ENCODE peak calls at places on chromosomes 6 and 20, in seven cellular contexts. A is nephron progenitor cell, B is pancreas, I is GM12865, Y is psoas muscle, O is mesothelial cell of epicardium, M is lung. T is an unnamed sample.

GRCh38 chr6:89492025-89492640 is 59.2 kb downstream of the ANKRD6 start:
- DNase-seq in A (no peak), B (no peak), I (no peak), Y (no peak), O (no peak), M (no peak), T (no peak)

GRCh38 chr6:67663105-67663895 is 971.8 kb upstream of the ADGRB3 start:
- DNase-seq in A (no peak), B (no peak), I (no peak), Y (no peak), O (no peak), M (no peak), T (no peak)

GRCh38 chr20:19802492-19803158 is 44.6 kb downstream of the RIN2 start:
- DNase-seq in A (no peak), B (no peak), I (no peak), Y (no peak), O (no peak), M (no peak), T (no peak)

GRCh38 chr6:13787146-13787545 is 27.2 kb downstream of the MCUR1 start:
- DNase-seq in A (no peak), B (no peak), I (no peak), Y (no peak), O (no peak), M (no peak), T (peak)

GRCh38 chr20:57448764-57449354 is 57.7 kb downstream of the RBM38 start:
- DNase-seq in A (no peak), B (no peak), I (no peak), Y (no peak), O (no peak), M (no peak), T (no peak)

GRCh38 chr6:108355890-108356289 is 61.0 kb downstream of the AFG1L start:
- DNase-seq in A (no peak), B (no peak), I (no peak), Y (no peak), O (no peak), M (no peak), T (no peak)

GRCh38 chr6:39301606-39302005 is 12.6 kb downstream of the KCNK17 start:
- DNase-seq in A (peak), B (no peak), I (peak), Y (no peak), O (no peak), M (no peak), T (peak)

GRCh38 chr6:140393665-140394064 is 1019.2 kb upstream of the CITED2 start:
- DNase-seq in A (no peak), B (no peak), I (no peak), Y (no peak), O (no peak), M (no peak), T (no peak)

GRCh38 chr6:28060381-28060780 is 20.0 kb upstream of the ZNF165 start:
- DNase-seq in A (no peak), B (no peak), I (no peak), Y (no peak), O (no peak), M (no peak), T (no peak)

GRCh38 chr6:63724721-63725120 is 89.1 kb downstream of the PHF3 start:
- DNase-seq in A (no peak), B (no peak), I (no peak), Y (no peak), O (no peak), M (no peak), T (no peak)

GRCh38 chr6:97885844-97886243 is 602.8 kb upstream of the MMS22L start:
- DNase-seq in A (peak), B (no peak), I (no peak), Y (no peak), O (no peak), M (no peak), T (no peak)

GRCh38 chr6:97885230-97885772 is 602.3 kb upstream of the MMS22L start:
- DNase-seq in A (no peak), B (no peak), I (no peak), Y (no peak), O (no peak), M (no peak), T (no peak)

GRCh38 chr6:97882755-97883154 is 599.7 kb upstream of the MMS22L start:
- DNase-seq in A (no peak), B (no peak), I (no peak), Y (no peak), O (no peak), M (no peak), T (no peak)
- TF ChIP-seq CTCF in A (no peak), B (no peak), I (no peak), Y (no peak), O (no peak), M (no peak), T (no peak)

GRCh38 chr6:137775720-137776119 is 91.3 kb upstream of the TNFAIP3 start:
- DNase-seq in A (no peak), B (no peak), I (no peak), Y (no peak), O (no peak), M (no peak), T (no peak)

GRCh38 chr6:137776256-137776655 is 90.8 kb upstream of the TNFAIP3 start:
- DNase-seq in A (no peak), B (no peak), I (no peak), Y (no peak), O (no peak), M (no peak), T (no peak)

GRCh38 chr6:137775192-137775591 is 91.9 kb upstream of the TNFAIP3 start:
- DNase-seq in A (no peak), B (no peak), I (no peak), Y (no peak), O (no peak), M (no peak), T (no peak)

GRCh38 chr6:137777299-137778075 is 89.6 kb upstream of the TNFAIP3 start:
- DNase-seq in A (no peak), B (no peak), I (no peak), Y (no peak), O (no peak), M (no peak), T (no peak)

GRCh38 chr6:137776786-137777185 is 90.3 kb upstream of the TNFAIP3 start:
- DNase-seq in A (no peak), B (no peak), I (no peak), Y (no peak), O (no peak), M (no peak), T (no peak)
- TF ChIP-seq CTCF in A (no peak), B (no peak), I (no peak), Y (no peak), O (no peak), M (no peak), T (no peak)

DNA sequence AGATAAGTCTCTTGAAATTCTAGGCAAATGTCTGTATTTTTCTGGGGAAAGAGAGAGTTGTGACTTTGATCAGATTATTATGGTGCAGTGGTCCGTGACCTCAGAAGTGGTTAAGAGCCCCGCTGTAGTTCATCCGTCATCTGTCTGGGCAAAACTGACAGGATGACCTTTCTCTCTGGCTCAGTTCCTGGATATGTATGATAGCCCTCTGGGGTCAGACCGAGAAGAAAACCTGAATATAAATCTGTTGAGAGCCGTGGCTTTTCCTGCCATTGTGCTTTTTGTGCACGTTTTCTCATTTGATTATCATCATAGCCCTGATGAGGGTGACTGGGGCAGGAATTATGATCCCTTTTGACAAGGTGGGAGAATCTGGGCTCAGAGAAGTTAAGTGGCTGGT is 26.5 kb downstream of the GHRH start:
- DNase-seq in A (no peak), B (no peak), I (no peak), Y (no peak), O (no peak), M (no peak), T (no peak)
- TF ChIP-seq CTCF in A (no peak), B (no peak), I (no peak), Y (no peak), O (no peak), M (no peak), T (no peak)

GRCh38 chr20:16498526-16499140 is 74.6 kb downstream of the KIF16B start:
- DNase-seq in A (no peak), B (no peak), I (no peak), Y (no peak), O (no peak), M (no peak), T (no peak)
- TF ChIP-seq CTCF in A (no peak), B (no peak), I (no peak), Y (no peak), O (no peak), M (no peak), T (no peak)

GRCh38 chr6:130366011-130366963 is at the start of gene TMEM200A:
- DNase-seq in A (peak), B (peak), I (no peak), Y (peak), O (peak), M (no peak), T (peak)
- TF ChIP-seq CTCF in A (no peak), B (no peak), I (no peak), Y (no peak), O (no peak), M (no peak), T (peak)

GRCh38 chr20:40056186-40056585 is 632.9 kb downstream of the MAFB start:
- DNase-seq in A (no peak), B (no peak), I (no peak), Y (no peak), O (no peak), M (no peak), T (no peak)

GRCh38 chr20:40049838-40050237 is 639.2 kb downstream of the MAFB start:
- DNase-seq in A (no peak), B (no peak), I (no peak), Y (no peak), O (no peak), M (no peak), T (no peak)

GRCh38 chr20:40054311-40054710 is 634.7 kb downstream of the MAFB start:
- DNase-seq in A (no peak), B (no peak), I (no peak), Y (no peak), O (no peak), M (no peak), T (no peak)

GRCh38 chr20:40046703-40047102 is 642.3 kb downstream of the MAFB start:
- DNase-seq in A (no peak), B (no peak), I (no peak), Y (no peak), O (no peak), M (no peak), T (no peak)

DNA sequence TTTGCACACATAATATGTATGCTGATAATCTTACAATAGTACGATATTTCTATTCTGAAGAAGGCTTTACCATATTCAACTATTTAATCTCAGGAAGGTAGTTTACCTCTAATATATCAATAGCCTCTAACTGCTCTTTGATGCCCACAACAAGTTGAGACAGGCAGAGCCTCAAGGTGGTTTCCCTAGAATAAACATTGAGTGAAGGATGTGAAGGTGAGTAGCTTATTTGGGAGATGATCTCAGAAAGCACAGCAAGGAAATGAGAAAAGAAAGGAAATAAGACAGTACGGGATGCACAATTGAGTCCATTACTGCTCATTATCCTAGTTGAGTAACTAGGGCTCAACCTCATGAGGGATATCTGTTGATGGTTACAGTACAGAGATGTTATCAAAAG is 638.4 kb downstream of the MAFB start:
- DNase-seq in A (no peak), B (no peak), I (no peak), Y (no peak), O (no peak), M (no peak), T (no peak)
- TF ChIP-seq CTCF in A (no peak), B (no peak), I (no peak), Y (no peak), O (no peak), M (no peak), T (no peak)

GRCh38 chr6:11197175-11197535 is 35.3 kb downstream of the NEDD9 start:
- DNase-seq in A (no peak), B (no peak), I (no peak), Y (no peak), O (no peak), M (no peak), T (no peak)

GRCh38 chr6:11198663-11199603 is 33.5 kb downstream of the NEDD9 start:
- DNase-seq in A (no peak), B (no peak), I (peak), Y (no peak), O (no peak), M (no peak), T (no peak)

GRCh38 chr6:11197846-11198245 is 34.6 kb downstream of the NEDD9 start:
- DNase-seq in A (no peak), B (no peak), I (no peak), Y (no peak), O (no peak), M (no peak), T (no peak)

GRCh38 chr6:11194399-11195274 is 37.8 kb downstream of the NEDD9 start:
- DNase-seq in A (no peak), B (no peak), I (no peak), Y (no peak), O (no peak), M (no peak), T (no peak)

DNA sequence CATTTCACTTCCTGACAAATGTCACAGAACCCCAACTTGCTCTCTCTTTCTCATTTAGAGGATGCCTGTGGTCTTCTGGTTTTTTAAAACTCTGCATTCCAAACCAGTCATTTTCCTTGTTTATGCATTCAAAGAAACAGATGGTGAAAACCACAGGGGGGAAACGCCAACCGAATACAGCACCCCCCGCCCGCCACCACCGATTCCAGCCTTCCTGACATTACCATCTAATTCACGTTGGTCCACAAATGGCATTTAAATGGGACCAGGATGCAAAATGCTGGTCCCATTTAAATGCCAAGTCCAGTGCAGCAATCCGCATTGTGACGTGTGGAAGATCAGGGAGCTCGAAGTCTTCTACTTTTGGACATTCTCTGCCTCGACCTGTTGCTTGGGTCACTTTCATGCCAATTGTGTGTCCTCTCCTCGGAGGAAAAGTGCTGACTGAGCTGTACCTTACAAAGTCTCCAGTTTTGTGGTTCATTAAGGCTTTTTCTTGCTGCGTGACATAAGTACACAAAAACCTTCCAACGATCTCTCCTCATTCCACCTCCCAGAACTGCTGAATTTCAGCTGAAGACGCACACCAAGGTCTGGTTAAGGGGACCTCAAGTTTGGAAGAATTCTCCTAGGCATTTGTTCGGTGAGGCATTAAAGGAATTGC is 35.8 kb downstream of the NEDD9 start:
- DNase-seq in A (no peak), B (no peak), I (no peak), Y (no peak), O (no peak), M (no peak), T (no peak)
- TF ChIP-seq CTCF in A (no peak), B (no peak), I (no peak), Y (no peak), O (no peak), M (no peak), T (no peak)

GRCh38 chr20:60271597-60271996 is 313.4 kb downstream of the CDH26 start:
- DNase-seq in A (no peak), B (no peak), I (no peak), Y (no peak), O (no peak), M (no peak), T (no peak)
- TF ChIP-seq CTCF in A (peak), B (no peak), I (no peak), Y (peak), O (peak), M (no peak), T (peak)

T was measured in neural crest cell.